ENCODE peak calls at places on chromosomes 13 and 19, in five cellular contexts. One of them, this sample, is unnamed.

GRCh38 chr19:20385056-20385455 is 180.5 kb downstream of the ZNF737 start:
- DNase-seq in H9: no peak
- DNase-seq in IMR-90: no peak
- DNase-seq in trophoblast cell: no peak
- DNase-seq in H1: no peak
- DNase-seq in this sample: no peak

GRCh38 chr13:64793131-64793530 is 2437.0 kb downstream of the PCDH9 start:
- DNase-seq in H9: no peak
- DNase-seq in IMR-90: no peak
- DNase-seq in trophoblast cell: peak; percentile 58
- DNase-seq in H1: no peak
- DNase-seq in this sample: no peak

GRCh38 chr19:39064405-39064804 is 19.8 kb upstream of the ACP7 start:
- DNase-seq in H9: no peak
- DNase-seq in IMR-90: no peak
- DNase-seq in trophoblast cell: no peak
- DNase-seq in H1: no peak
- DNase-seq in this sample: no peak

GRCh38 chr19:3178973-3179738 is 587 bp downstream of the S1PR4 start:
- DNase-seq in H9: peak; percentile 47
- DNase-seq in IMR-90: no peak
- DNase-seq in trophoblast cell: peak; percentile 25
- DNase-seq in H1: no peak
- DNase-seq in this sample: no peak

GRCh38 chr19:4586691-4587090 is 27.2 kb upstream of the SEMA6B start:
- DNase-seq in H9: no peak
- DNase-seq in IMR-90: no peak
- DNase-seq in trophoblast cell: no peak
- DNase-seq in H1: no peak
- DNase-seq in this sample: no peak

GRCh38 chr13:26465514-26465913 is 92.0 kb upstream of the WASF3 start:
- DNase-seq in H9: no peak
- DNase-seq in IMR-90: no peak
- DNase-seq in trophoblast cell: no peak
- DNase-seq in H1: peak; percentile 26
- DNase-seq in this sample: no peak

GRCh38 chr13:97781891-97782305 is 171.6 kb upstream of the IPO5 start:
- DNase-seq in H9: no peak
- DNase-seq in IMR-90: no peak
- DNase-seq in trophoblast cell: no peak
- DNase-seq in H1: no peak
- DNase-seq in this sample: no peak

GRCh38 chr13:41603917-41604316 is 146.6 kb downstream of the RGCC start:
- DNase-seq in H9: no peak
- DNase-seq in IMR-90: peak; percentile 78
- DNase-seq in trophoblast cell: peak; percentile 53
- DNase-seq in H1: no peak
- DNase-seq in this sample: no peak

GRCh38 chr13:34847751-34848150 is 94.3 kb upstream of the NBEA start:
- DNase-seq in H9: peak; percentile 54
- DNase-seq in IMR-90: no peak
- DNase-seq in trophoblast cell: no peak
- DNase-seq in H1: no peak
- DNase-seq in this sample: no peak

GRCh38 chr13:79353698-79354097 is 52.4 kb downstream of the RBM26 start:
- DNase-seq in H9: no peak
- DNase-seq in IMR-90: no peak
- DNase-seq in trophoblast cell: no peak
- DNase-seq in H1: no peak
- DNase-seq in this sample: no peak

GRCh38 chr19:1129535-1129934 is 25.7 kb downstream of the GPX4 start:
- DNase-seq in H9: no peak
- DNase-seq in IMR-90: no peak
- DNase-seq in trophoblast cell: no peak
- DNase-seq in H1: no peak
- DNase-seq in this sample: no peak

GRCh38 chr19:1132625-1133383 is 29.0 kb downstream of the GPX4 start:
- DNase-seq in H9: no peak
- DNase-seq in IMR-90: no peak
- DNase-seq in trophoblast cell: no peak
- DNase-seq in H1: no peak
- DNase-seq in this sample: no peak

GRCh38 chr19:1133471-1133929 is 29.7 kb downstream of the GPX4 start:
- DNase-seq in H9: peak; percentile 86
- DNase-seq in IMR-90: no peak
- DNase-seq in trophoblast cell: no peak
- DNase-seq in H1: peak; percentile 80
- DNase-seq in this sample: no peak

GRCh38 chr19:1130801-1131717 is 27.3 kb downstream of the GPX4 start:
- DNase-seq in H9: no peak
- DNase-seq in IMR-90: no peak
- DNase-seq in trophoblast cell: no peak
- DNase-seq in H1: no peak
- DNase-seq in this sample: no peak

DNA sequence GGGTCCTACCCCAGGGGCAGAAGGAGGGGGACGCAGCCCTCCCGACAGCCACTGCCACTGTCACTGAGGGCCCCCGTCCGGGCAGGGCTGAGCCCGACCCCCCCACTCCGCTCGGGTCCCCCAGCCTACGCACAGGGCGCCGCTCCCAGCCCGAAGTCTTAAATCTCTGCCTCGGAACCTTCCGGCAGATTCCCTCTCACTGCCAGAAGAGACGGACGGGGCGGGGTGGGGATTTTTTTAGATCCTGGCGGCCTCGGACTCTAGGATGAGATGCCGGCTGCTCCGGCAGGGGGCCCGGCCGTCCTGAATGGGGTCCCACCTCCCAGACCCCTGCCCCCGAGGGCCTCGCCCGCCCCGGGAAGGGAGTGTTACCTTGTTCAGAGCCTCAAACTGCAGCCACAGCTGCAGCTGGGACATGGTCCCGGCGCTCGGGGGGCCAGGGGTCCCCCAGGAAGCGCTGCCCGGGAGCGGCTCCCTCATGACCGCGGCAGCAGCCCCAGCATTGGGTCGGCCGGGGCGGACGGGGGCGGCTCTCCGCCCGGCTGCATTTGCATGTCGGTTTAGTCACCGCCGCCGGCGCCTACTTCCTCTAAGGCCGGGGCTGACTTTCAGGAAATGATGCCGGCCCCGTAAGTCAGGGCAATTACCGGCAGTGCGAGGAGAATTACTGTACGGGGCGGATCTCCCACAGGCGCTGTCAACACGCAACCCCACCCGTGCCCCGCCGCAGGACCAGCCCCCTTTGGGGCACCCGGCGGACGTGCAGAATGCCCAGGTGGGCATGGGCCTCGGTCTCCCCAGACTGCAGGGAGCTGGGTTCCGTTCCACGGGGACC is 28.1 kb downstream of the GPX4 start:
- DNase-seq in H9: peak; percentile 73
- DNase-seq in IMR-90: peak; percentile 88
- DNase-seq in trophoblast cell: peak; percentile 92
- DNase-seq in H1: no peak
- DNase-seq in this sample: peak; percentile 51
- H2BK5ac ChIP-seq in H9: no peak overlapping the region
- H2BK5ac ChIP-seq in IMR-90: peak overlapping the region; percentile 92
- H2BK5ac ChIP-seq in trophoblast cell: peak overlapping the region; percentile 42
- H2BK5ac ChIP-seq in H1: peak overlapping the region; percentile 75
- H2BK5ac ChIP-seq in this sample: peak overlapping the region; percentile 75

GRCh38 chr19:47112166-47112663 is 1.4 kb downstream of the ZC3H4 start:
- DNase-seq in H9: peak; percentile 82
- DNase-seq in IMR-90: peak; percentile 85
- DNase-seq in trophoblast cell: peak; percentile 67
- DNase-seq in H1: peak; percentile 81
- DNase-seq in this sample: peak; percentile 72
- H2BK5ac ChIP-seq in H9: peak overlapping the region; percentile 98
- H2BK5ac ChIP-seq in IMR-90: peak overlapping the region; percentile 98
- H2BK5ac ChIP-seq in trophoblast cell: peak overlapping the region; percentile 98
- H2BK5ac ChIP-seq in H1: peak overlapping the region; percentile 95
- H2BK5ac ChIP-seq in this sample: peak overlapping the region; percentile 95

DNA sequence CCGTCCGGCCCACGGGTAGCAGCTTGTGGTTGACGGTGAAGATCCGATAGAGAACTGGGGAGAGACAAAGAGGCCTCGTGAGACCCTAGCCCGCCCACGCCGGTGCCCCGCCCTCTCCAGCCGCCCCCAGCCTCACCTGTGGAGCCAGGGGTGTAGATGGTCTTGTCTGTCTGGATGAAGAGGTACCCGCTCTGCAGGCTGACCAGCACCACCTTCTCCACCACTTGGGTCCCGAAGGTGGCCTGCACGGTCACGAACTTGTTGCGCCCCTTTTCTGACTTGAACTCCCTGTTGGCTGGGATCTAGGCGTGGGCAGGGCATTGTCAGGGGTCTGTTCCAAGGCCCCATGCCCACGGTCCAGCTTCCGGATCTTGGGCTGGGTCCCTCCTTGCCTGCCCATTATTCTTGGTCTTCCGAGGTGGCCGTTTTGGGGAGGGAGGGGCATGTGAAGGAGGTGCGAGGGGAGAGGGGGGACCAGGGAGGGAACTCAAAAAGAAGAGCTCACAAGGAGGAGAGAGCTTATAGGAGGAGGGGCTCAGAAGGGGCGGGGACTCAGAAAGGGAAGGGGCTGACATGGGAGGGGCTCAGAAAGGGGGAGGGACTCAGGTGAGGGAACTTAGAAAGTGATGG is 2.2 kb downstream of the C3 start:
- DNase-seq in H9: peak; percentile 95
- DNase-seq in IMR-90: no peak
- DNase-seq in trophoblast cell: no peak
- DNase-seq in H1: no peak
- DNase-seq in this sample: no peak
- H2BK5ac ChIP-seq in H9: no peak overlapping the region
- H2BK5ac ChIP-seq in IMR-90: no peak overlapping the region
- H2BK5ac ChIP-seq in trophoblast cell: no peak overlapping the region
- H2BK5ac ChIP-seq in H1: peak overlapping the region; percentile 73
- H2BK5ac ChIP-seq in this sample: no peak overlapping the region

GRCh38 chr13:23598371-23598770 is 28.2 kb downstream of the TNFRSF19 start:
- DNase-seq in H9: no peak
- DNase-seq in IMR-90: peak; percentile 70
- DNase-seq in trophoblast cell: no peak
- DNase-seq in H1: no peak
- DNase-seq in this sample: no peak

GRCh38 chr13:23599083-23599925 is 29.1 kb downstream of the TNFRSF19 start:
- DNase-seq in H9: peak; percentile 44
- DNase-seq in IMR-90: no peak
- DNase-seq in trophoblast cell: no peak
- DNase-seq in H1: no peak
- DNase-seq in this sample: no peak

GRCh38 chr13:23600100-23600499 is 29.9 kb downstream of the TNFRSF19 start:
- DNase-seq in H9: no peak
- DNase-seq in IMR-90: no peak
- DNase-seq in trophoblast cell: no peak
- DNase-seq in H1: no peak
- DNase-seq in this sample: no peak

DNA sequence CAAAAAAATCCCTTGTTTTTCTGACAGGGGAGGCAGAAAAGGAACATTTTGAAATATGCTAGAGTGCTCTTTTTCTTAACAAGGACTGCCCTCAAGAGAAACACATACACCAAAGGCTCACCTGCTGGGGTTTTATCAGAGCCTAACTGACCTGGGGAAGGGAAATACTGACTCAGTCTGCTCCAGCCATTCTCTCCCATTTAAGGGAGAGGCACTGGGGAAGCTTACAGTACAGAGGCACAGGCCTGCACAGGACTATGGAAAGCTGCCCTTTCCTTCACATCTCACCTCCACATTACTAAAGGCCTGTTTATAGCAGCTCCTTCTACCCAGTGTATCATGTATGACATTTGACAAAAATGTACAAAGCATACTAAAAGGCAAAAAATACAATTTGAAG is 30.3 kb downstream of the TNFRSF19 start:
- DNase-seq in H9: no peak
- DNase-seq in IMR-90: no peak
- DNase-seq in trophoblast cell: no peak
- DNase-seq in H1: no peak
- DNase-seq in this sample: no peak
- H2BK5ac ChIP-seq in H9: no peak overlapping the region
- H2BK5ac ChIP-seq in IMR-90: no peak overlapping the region
- H2BK5ac ChIP-seq in trophoblast cell: peak overlapping the region; percentile 79
- H2BK5ac ChIP-seq in H1: no peak overlapping the region
- H2BK5ac ChIP-seq in this sample: no peak overlapping the region

DNA sequence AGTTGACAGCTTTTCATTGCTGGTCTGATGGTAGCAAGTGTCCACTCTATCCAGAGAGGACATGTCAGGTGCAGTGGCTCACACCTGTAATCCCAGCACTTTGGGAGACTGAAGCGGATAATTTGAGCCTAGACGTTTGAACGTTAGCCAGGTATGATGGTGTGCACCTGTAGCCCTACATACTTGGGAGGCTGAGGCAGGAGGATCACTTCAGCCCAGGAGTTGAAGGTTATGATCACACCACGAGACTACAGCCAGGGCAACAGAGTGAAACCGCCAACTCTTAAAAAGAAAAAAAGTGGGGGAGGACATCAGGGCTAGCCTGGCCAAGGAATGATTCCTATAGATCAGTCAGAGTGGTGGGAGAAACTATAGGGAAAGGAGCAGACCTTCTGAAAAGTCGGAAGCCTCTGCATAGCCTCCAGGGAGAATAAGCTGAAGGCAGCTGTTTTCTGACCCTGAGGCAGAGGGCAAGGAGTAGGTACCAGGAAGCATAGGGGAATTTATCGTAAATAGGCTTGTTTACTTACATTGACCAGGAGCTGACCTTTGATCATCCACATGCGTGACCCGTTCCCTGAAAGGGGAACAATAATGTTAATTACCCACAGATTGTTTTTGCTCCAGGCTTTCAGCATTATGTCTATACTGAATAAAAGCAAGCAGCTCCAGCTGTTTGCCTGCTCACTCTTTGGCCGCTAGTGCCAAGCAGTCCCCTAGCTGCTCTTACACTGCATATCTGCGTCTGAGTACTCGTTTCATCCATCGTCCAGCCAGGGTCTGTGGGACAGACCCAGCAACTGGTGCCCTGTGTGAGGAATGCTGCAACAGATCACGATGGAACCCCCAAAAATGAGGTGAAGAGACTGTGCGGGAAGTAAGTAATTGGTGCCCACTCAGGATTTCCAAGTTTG is 161.6 kb downstream of the RNF17 start:
- DNase-seq in H9: no peak
- DNase-seq in IMR-90: no peak
- DNase-seq in trophoblast cell: no peak
- DNase-seq in H1: no peak
- DNase-seq in this sample: no peak
- H2BK5ac ChIP-seq in H9: no peak overlapping the region
- H2BK5ac ChIP-seq in IMR-90: no peak overlapping the region
- H2BK5ac ChIP-seq in trophoblast cell: no peak overlapping the region
- H2BK5ac ChIP-seq in H1: no peak overlapping the region
- H2BK5ac ChIP-seq in this sample: no peak overlapping the region